ENCODE peak calls at places on chromosome 7, in eight cellular contexts. O is activated CD4-positive, alpha-beta T cell treated with anti-CD3 and anti-CD28 coated beads, Interleukin-2, amount 50 U/mL, for 48 hours; J is HFFc6; K is DMS153; S is ELF-1; C is IMR-90; U is NCI-H1105 treated with DMSO at 0.1 percent for 48 hours; P is colonic mucosa. X is an unnamed sample.

GRCh38 chr7:21084286-21084685 is 297.6 kb upstream of the SP8 start:
- DNase-seq in K (peak; percentile 13), O (no peak), J (no peak), P (no peak), C (no peak), U (no peak), S (no peak), X (no peak)

GRCh38 chr7:5450549-5451327 is 27.1 kb upstream of the TNRC18 start:
- DNase-seq in S (peak; percentile 78), O (peak; percentile 34), K (no peak), U (no peak), J (no peak), P (peak; percentile 58), C (peak; percentile 34), X (peak; percentile 76)

GRCh38 chr7:3272691-3273141 is 28.3 kb upstream of the SDK1 start:
- DNase-seq in O (no peak), K (peak; percentile 37), U (no peak), P (no peak), C (peak; percentile 96), J (no peak), S (no peak), X (no peak)

GRCh38 chr7:128389085-128389814 is 20.5 kb downstream of the IMPDH1 start:
- DNase-seq in S (peak; percentile 68), O (no peak), C (no peak), P (no peak), J (no peak), U (no peak), K (no peak), X (no peak)

GRCh38 chr7:110835889-110836288 is 255.0 kb upstream of the LRRN3 start:
- DNase-seq in U (no peak), P (no peak), K (no peak), J (no peak), O (no peak), S (no peak), C (no peak), X (no peak)

GRCh38 chr7:85074-85945 is 107.1 kb upstream of the FAM20C start:
- DNase-seq in O (no peak), K (no peak), J (peak; percentile 6), P (no peak), S (no peak), U (no peak), C (peak; percentile 54), X (no peak)

GRCh38 chr7:47191316-47191715 is 390.6 kb downstream of the TNS3 start:
- DNase-seq in J (no peak), S (no peak), U (no peak), P (no peak), O (no peak), C (no peak), K (no peak), X (no peak)

GRCh38 chr7:27364344-27364758 is 121.7 kb downstream of the EVX1 start:
- DNase-seq in K (no peak), C (peak; percentile 69), P (peak; percentile 42), O (no peak), S (no peak), U (no peak), J (peak; percentile 30), X (peak; percentile 87)

GRCh38 chr7:43691611-43692010 is 37.7 kb downstream of the COA1 start:
- DNase-seq in S (no peak), K (no peak), P (no peak), J (no peak), U (no peak), O (no peak), C (no peak), X (no peak)

GRCh38 chr7:11648980-11649379 is 183.0 kb downstream of the THSD7A start:
- DNase-seq in J (no peak), C (no peak), K (no peak), O (no peak), U (no peak), S (no peak), P (no peak), X (no peak)